ENCODE peak calls at places on chromosomes 1 and 21, in six cellular contexts. O, P, G, W, C and J are unnamed samples.

GRCh38 chr21:44460441-44460755 is 5.1 kb downstream of the LRRC3 start:
- DNase-seq in O (no peak), G (no peak), W (no peak), P (no peak), C (no peak), J (no peak)

GRCh38 chr21:17501107-17502006 is 11.5 kb upstream of the CXADR start:
- DNase-seq in G (no peak), O (no peak), P (no peak), C (no peak), W (no peak), J (no peak)

GRCh38 chr1:226596531-226597165 is 48.1 kb downstream of the STUM start:
- DNase-seq in O (no peak), C (no peak), P (no peak), W (no peak), G (no peak), J (peak; percentile 23)

GRCh38 chr1:9128161-9128519 is 762 bp downstream of the GPR157 start:
- DNase-seq in W (no peak), C (peak; percentile 76), O (peak; percentile 83), P (no peak), G (no peak), J (no peak)

GRCh38 chr1:98098473-98098872 is 177.6 kb upstream of the DPYD start:
- DNase-seq in P (no peak), W (no peak), C (no peak), O (no peak), G (peak; percentile 14), J (no peak)

GRCh38 chr1:47725732-47726495 is 271.3 kb downstream of the TRABD2B start:
- DNase-seq in W (peak; percentile 38), P (peak; percentile 70), G (peak; percentile 69), C (peak; percentile 78), O (peak; percentile 82), J (no peak)

GRCh38 chr1:62882161-62882560 is 98.2 kb downstream of the ATG4C start:
- DNase-seq in O (no peak), P (no peak), C (no peak), G (no peak), W (no peak), J (no peak)

GRCh38 chr1:242428403-242429190 is 95.9 kb downstream of the PLD5 start:
- DNase-seq in O (no peak), P (no peak), G (peak; percentile 60), C (no peak), W (no peak), J (no peak)

GRCh38 chr1:181767001-181767708 is 283.8 kb downstream of the CACNA1E start:
- DNase-seq in P (no peak), G (no peak), C (no peak), O (no peak), W (no peak), J (no peak)

GRCh38 chr1:30888391-30888790 is 20.2 kb downstream of the SDC3 start:
- DNase-seq in O (peak; percentile 58), P (no peak), W (peak; percentile 93), G (no peak), C (no peak), J (no peak)

GRCh38 chr1:51636765-51637522 is 20.1 kb downstream of the OSBPL9 start:
- DNase-seq in G (no peak), P (no peak), W (peak; percentile 66), C (no peak), O (peak; percentile 80), J (no peak)

GRCh38 chr1:84851839-84852238 is 41.2 kb downstream of the LPAR3 start:
- DNase-seq in G (no peak), P (no peak), C (no peak), O (no peak), W (peak; percentile 80), J (no peak)

GRCh38 chr21:42405064-42406059 is 1.7 kb downstream of the UBASH3A start:
- DNase-seq in W (no peak), O (no peak), G (no peak), C (no peak), P (no peak), J (no peak)
- TF ChIP-seq CTCF in W (no peak), O (no peak), G (no peak), C (no peak), P (no peak), J (no peak)

GRCh38 chr1:117842408-117843170 is 86.8 kb downstream of the GDAP2 start:
- DNase-seq in G (peak; percentile 22), P (no peak), C (no peak), W (no peak), O (no peak), J (no peak)
- TF ChIP-seq CTCF in G (no peak), P (peak; percentile 10), C (no peak), W (no peak), O (no peak), J (peak; percentile 9)

DNA sequence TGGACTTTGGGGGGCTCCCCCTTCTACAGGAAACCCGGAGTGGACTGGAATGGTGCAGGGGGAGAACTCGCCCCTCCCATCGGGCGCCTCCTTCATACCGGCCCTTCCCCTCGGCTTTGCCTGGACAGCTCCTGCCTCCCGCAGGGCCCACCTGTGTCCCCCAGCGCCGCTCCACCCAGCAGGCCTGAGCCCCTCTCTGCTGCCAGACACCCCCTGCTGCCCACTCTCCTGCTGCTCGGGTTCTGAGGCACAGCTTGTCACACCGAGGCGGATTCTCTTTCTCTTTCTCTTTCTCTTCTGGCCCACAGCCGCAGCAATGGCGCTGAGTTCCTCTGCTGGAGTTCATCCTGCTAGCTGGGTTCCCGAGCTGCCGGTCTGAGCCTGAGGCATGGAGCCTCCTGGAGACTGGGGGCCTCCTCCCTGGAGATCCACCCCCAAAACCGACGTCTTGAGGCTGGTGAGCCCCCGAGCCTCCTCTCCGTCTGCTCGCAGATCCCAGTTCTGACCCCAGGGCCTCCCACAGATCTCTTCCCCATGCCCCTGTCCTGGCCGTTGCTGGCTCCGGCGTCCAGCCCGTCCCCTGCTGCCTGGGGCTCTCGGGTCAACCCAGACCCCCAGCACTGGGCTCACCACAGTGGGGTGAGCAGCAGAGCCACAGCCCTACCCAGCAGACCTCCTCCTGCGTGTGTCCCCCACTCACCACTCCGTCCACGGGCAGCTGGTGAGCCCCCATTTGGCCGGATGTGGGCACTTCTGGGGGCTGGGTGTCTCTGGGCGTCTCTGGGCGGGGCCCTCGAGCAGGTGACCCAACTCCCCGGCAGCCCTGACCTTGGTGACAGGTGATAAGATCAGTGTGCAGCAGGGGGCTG is at the start of gene TNFRSF14:
- DNase-seq in P (no peak), G (no peak), O (peak; percentile 67), C (peak; percentile 80), W (no peak), J (peak; percentile 45)
- TF ChIP-seq CTCF in P (no peak), G (no peak), O (no peak), C (no peak), W (no peak), J (peak; percentile 3)

GRCh38 chr1:228360533-228361313 is 45.9 kb downstream of the TRIM11 start:
- DNase-seq in G (no peak), O (peak; percentile 66), P (no peak), C (no peak), W (no peak), J (no peak)

GRCh38 chr1:228359613-228360532 is 46.8 kb downstream of the TRIM11 start:
- DNase-seq in W (no peak), C (no peak), P (no peak), O (peak; percentile 64), G (no peak), J (no peak)

GRCh38 chr1:228361314-228362140 is 45.1 kb downstream of the TRIM11 start:
- DNase-seq in C (peak; percentile 45), P (no peak), O (peak; percentile 73), G (peak; percentile 8), W (no peak), J (no peak)

GRCh38 chr1:228358039-228358763 is 48.4 kb downstream of the TRIM11 start:
- DNase-seq in W (no peak), G (no peak), C (no peak), O (no peak), P (no peak), J (no peak)

DNA sequence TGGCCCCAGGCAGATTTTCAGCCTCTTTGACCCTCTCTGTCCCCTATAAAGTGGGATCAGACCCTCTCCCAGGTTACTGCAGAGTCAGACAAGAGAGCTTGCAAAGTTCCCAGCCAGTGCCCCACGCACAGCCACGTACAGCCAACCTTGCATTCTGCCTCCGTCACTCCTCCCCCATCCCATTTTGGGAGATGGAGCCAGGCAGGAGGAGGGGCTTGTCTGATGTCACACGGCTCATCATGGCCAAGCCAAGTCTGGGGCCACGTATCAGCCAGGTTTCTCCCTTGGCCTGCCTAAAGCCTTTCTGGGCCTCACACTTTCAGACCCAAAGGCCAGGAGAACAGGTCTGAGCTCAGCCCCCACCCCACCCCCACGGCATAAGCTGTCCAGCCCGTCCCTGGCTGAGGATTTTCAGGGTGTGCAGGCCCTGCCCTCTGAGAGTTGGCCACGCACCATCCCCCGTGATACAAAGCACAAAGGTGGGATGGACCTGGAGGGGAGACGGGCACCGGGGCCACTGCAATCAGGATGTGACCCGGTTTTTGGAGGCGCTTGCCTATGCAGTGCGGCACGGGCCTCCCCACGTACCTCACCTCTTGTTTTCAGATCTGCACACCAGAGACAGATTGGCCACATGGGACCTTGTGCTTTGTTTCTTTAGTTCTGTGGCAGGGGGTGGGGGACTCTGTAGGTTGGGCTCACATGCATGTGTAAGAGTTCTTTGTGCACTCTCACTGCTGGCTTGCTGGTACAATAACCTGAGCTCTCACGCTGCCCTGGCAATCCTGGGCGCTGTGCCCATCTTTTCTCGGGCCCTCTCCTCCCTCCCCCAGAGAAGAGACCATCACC is 47.6 kb downstream of the TRIM11 start:
- DNase-seq in W (no peak), O (no peak), G (no peak), P (no peak), C (no peak), J (no peak)
- TF ChIP-seq CTCF in W (no peak), O (no peak), G (no peak), P (no peak), C (no peak), J (no peak)

DNA sequence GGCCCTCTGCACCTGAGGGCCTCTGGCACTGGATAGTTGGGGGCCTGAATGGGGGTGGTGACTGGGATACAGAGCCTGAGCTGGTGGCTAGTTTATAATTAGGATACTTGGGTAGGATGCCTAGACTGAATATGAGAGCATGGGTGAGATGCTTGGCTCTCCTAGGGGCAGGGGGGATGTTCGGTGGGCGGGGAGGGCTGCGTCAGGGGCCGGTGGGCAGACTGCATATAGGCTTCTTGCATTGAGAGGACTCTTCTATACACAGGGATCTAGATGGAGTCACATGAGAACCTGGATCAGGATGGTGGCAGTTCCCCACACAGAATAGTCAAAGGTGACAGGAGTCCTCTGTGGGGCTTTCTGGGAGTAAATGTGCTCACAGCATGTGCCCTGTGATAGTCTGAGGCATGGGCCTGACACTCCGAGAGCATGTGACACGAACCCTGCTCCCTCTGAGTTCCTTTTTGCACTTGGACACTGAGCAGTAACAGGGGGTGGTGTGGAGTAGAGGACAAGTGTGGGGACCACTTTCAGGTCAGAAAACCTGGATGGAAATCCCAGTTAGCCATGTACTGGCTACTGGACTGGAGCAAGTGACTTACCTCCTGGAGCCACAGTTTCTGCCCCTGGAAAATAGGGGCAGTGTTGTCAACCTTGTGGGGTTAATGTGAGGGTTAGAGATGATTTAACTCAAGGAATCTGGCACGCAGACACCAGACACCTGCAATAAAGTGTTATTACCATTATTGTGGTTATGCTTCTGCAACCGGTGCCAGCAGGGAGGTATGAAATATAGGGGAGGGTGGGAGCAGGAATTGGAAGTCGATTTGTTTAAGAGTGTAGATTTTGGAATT is 2.2 kb downstream of the MAP7D1 start:
- DNase-seq in G (no peak), O (no peak), C (no peak), W (no peak), P (no peak), J (no peak)
- TF ChIP-seq CTCF in G (no peak), O (no peak), C (no peak), W (no peak), P (no peak), J (no peak)